ENCODE peak calls at places on chromosomes 11 and 22, in five cellular contexts. K, E, R, F and Y are unnamed samples.

GRCh38 chr11:130908770-130909625 is 7.3 kb downstream of the SNX19 start:
- DNase-seq in K (no peak), E (no peak), R (peak), F (no peak), Y (peak)

GRCh38 chr11:32426192-32426591 is 9.1 kb downstream of the WT1 start:
- DNase-seq in K (no peak), E (peak), R (no peak), F (no peak), Y (no peak)

GRCh38 chr11:2428322-2428795 is 16.0 kb downstream of the TRPM5 start:
- DNase-seq in K (peak), E (peak), R (peak), F (no peak), Y (peak)

GRCh38 chr11:67347964-67348749 is 5.2 kb downstream of the POLD4 start:
- DNase-seq in K (no peak), E (no peak), R (no peak), F (no peak), Y (no peak)

GRCh38 chr11:119120639-119121007 is 757 bp upstream of the HINFP start:
- DNase-seq in K (no peak), E (no peak), R (no peak), F (no peak), Y (peak)

GRCh38 chr11:44236261-44236660 is 73.7 kb downstream of the ALX4 start:
- DNase-seq in K (no peak), E (no peak), R (no peak), F (no peak), Y (no peak)

GRCh38 chr11:82718307-82718706 is 15.4 kb downstream of the FAM181B start:
- DNase-seq in K (peak), E (peak), R (peak), F (no peak), Y (peak)

GRCh38 chr11:32821517-32821916 is 8.2 kb upstream of the PRRG4 start:
- DNase-seq in K (no peak), E (no peak), R (no peak), F (no peak), Y (no peak)

GRCh38 chr11:8047382-8047781 is 33.6 kb upstream of the TUB start:
- DNase-seq in K (no peak), E (no peak), R (no peak), F (no peak), Y (no peak)

GRCh38 chr11:47433991-47434786 is 8.0 kb upstream of the PSMC3 start:
- DNase-seq in K (no peak), E (no peak), R (no peak), F (peak), Y (peak)

GRCh38 chr11:65782816-65783228 is 2.0 kb upstream of the AP5B1 start:
- DNase-seq in K (no peak), E (no peak), R (no peak), F (no peak), Y (no peak)

GRCh38 chr11:65780770-65781151 is at the start of gene AP5B1:
- DNase-seq in K (peak), E (peak), R (no peak), F (peak), Y (peak)

GRCh38 chr11:65781962-65782815 is 1.4 kb upstream of the AP5B1 start:
- DNase-seq in K (no peak), E (no peak), R (no peak), F (no peak), Y (no peak)

GRCh38 chr11:65779919-65780769 is 632 bp downstream of the AP5B1 start:
- DNase-seq in K (no peak), E (peak), R (peak), F (peak), Y (peak)

GRCh38 chr11:65781152-65781961 is 581 bp upstream of the AP5B1 start:
- DNase-seq in K (peak), E (peak), R (no peak), F (no peak), Y (no peak)
- TF ChIP-seq CTCF in K (no peak), E (peak), R (no peak), F (peak), Y (peak)

GRCh38 chr11:71544525-71545214 is 3.5 kb upstream of the KRTAP5-9 start:
- DNase-seq in K (no peak), E (no peak), R (no peak), F (no peak), Y (no peak)

GRCh38 chr11:71542382-71542781 is 4.6 kb downstream of the KRTAP5-8 start:
- DNase-seq in K (no peak), E (no peak), R (no peak), F (no peak), Y (no peak)

GRCh38 chr11:71545405-71545966 is 2.7 kb upstream of the KRTAP5-9 start:
- DNase-seq in K (no peak), E (no peak), R (no peak), F (no peak), Y (no peak)

GRCh38 chr11:71542856-71543743 is 5.1 kb upstream of the KRTAP5-9 start:
- DNase-seq in K (peak), E (no peak), R (no peak), F (no peak), Y (no peak)

GRCh38 chr11:71543866-71544265 is 4.4 kb upstream of the KRTAP5-9 start:
- DNase-seq in K (no peak), E (no peak), R (no peak), F (no peak), Y (no peak)
- TF ChIP-seq CTCF in K (no peak), E (no peak), R (no peak), F (no peak), Y (no peak)

GRCh38 chr22:48517039-48518030 is 1310.3 kb downstream of the BRD1 start:
- DNase-seq in K (no peak), E (peak), R (no peak), F (no peak), Y (no peak)
- TF ChIP-seq CTCF in K (no peak), E (no peak), R (peak), F (no peak), Y (no peak)

DNA sequence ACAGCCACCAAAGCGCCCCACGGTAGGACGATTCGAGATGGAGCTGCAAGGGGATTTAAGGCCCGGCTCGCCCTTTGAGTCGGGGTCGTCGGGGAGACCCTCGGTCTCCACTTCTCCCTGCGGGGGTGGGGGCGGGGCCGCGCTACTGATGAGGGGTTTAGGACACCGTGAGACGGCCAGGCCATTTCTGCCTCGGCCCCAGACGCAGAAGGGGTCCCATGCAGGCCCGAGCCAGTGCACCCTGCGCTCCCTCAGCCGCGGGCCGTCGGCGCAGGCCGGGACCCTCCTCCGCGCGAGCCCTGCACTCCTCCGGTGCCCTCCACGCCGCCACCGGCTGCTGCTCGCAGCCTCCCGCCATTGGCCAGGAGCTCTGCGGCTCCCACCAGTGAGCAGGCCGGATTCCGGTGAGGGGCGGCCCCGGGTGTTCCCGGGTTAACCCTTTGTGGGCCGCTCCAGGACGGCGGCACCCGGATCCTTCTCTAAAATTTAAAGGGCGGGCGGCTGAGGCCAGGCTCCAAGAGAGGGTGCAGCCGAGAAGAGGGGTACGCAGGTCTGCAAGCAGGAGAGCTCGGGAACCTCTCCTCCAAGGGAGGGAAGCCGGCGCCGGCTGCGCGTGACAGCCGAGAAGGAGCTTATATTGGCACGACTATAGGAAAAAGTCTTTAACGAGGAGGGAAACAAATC is 18.0 kb downstream of the CREB3L1 start:
- DNase-seq in K (peak), E (peak), R (peak), F (peak), Y (peak)
- TF ChIP-seq CTCF in K (no peak), E (no peak), R (no peak), F (no peak), Y (no peak)

GRCh38 chr11:125253795-125254525 is 89.4 kb downstream of the PKNOX2 start:
- DNase-seq in K (no peak), E (no peak), R (no peak), F (no peak), Y (no peak)

GRCh38 chr11:125258626-125259025 is 94.1 kb downstream of the PKNOX2 start:
- DNase-seq in K (peak), E (no peak), R (no peak), F (no peak), Y (no peak)

GRCh38 chr11:125257751-125258150 is 93.2 kb downstream of the PKNOX2 start:
- DNase-seq in K (no peak), E (no peak), R (no peak), F (no peak), Y (no peak)

GRCh38 chr11:125256471-125257010 is 92.0 kb downstream of the PKNOX2 start:
- DNase-seq in K (no peak), E (no peak), R (no peak), F (no peak), Y (no peak)

GRCh38 chr11:125257185-125257584 is 92.6 kb downstream of the PKNOX2 start:
- DNase-seq in K (no peak), E (peak), R (no peak), F (no peak), Y (no peak)
- TF ChIP-seq CTCF in K (peak), E (peak), R (peak), F (no peak), Y (peak)

GRCh38 chr11:133898031-133898769 is 52.9 kb upstream of the SPATA19 start:
- DNase-seq in K (peak), E (no peak), R (no peak), F (no peak), Y (no peak)
- TF ChIP-seq CTCF in K (peak), E (no peak), R (no peak), F (no peak), Y (no peak)